ENCODE peak calls at places on chromosomes 1 and 21, in six cellular contexts. T is tibial nerve, B is BE2C, Y is mammary epithelial cell, J is transverse colon, H is breast epithelium. W is an unnamed sample.

GRCh38 chr1:154819628-154820590 is 50.2 kb downstream of the KCNN3 start:
- DNase-seq in T (no peak), B (peak; percentile 59), Y (no peak), J (no peak), H (no peak), W (no peak)

GRCh38 chr1:230303822-230304221 is 122.3 kb downstream of the PGBD5 start:
- DNase-seq in T (no peak), B (no peak), Y (no peak), J (no peak), H (no peak), W (no peak)

GRCh38 chr1:9444532-9444931 is 94.7 kb upstream of the SLC25A33 start:
- DNase-seq in T (no peak), B (no peak), Y (peak; percentile 20), J (no peak), H (no peak), W (no peak)

GRCh38 chr1:41493626-41494350 is 9.3 kb upstream of the EDN2 start:
- DNase-seq in T (no peak), B (no peak), Y (no peak), J (no peak), H (no peak), W (no peak)

GRCh38 chr21:33229776-33230517 is at the start of gene IFNAR2:
- DNase-seq in T (peak; percentile 48), B (peak; percentile 81), Y (peak; percentile 57), J (peak; percentile 81), H (peak; percentile 29), W (peak; percentile 80)

GRCh38 chr1:86552376-86552775 is 5.5 kb downstream of the CLCA4 start:
- DNase-seq in T (no peak), B (no peak), Y (no peak), J (no peak), H (no peak), W (no peak)

GRCh38 chr1:196412326-196412725 is 195.9 kb downstream of the KCNT2 start:
- DNase-seq in T (no peak), B (no peak), Y (no peak), J (no peak), H (no peak), W (no peak)

GRCh38 chr1:24986372-24986979 is 56.4 kb upstream of the RUNX3 start:
- DNase-seq in T (no peak), B (no peak), Y (no peak), J (no peak), H (no peak), W (no peak)

GRCh38 chr1:78553859-78554258 is 63.1 kb downstream of the PTGFR start:
- DNase-seq in T (no peak), B (peak; percentile 3), Y (no peak), J (no peak), H (no peak), W (no peak)

GRCh38 chr21:33993286-33994231 is 78.0 kb upstream of the ATP5PO start:
- DNase-seq in T (no peak), B (no peak), Y (no peak), J (no peak), H (no peak), W (peak; percentile 36)

GRCh38 chr1:182446033-182446669 is 3.8 kb upstream of the RGSL1 start:
- DNase-seq in T (no peak), B (peak; percentile 33), Y (peak; percentile 31), J (peak; percentile 16), H (no peak), W (no peak)

GRCh38 chr1:230919201-230919600 is 50.9 kb upstream of the C1orf198 start:
- DNase-seq in T (no peak), B (no peak), Y (no peak), J (peak; percentile 27), H (no peak), W (no peak)

GRCh38 chr1:164958995-164959788 is 397.3 kb downstream of the LMX1A start:
- DNase-seq in T (no peak), B (no peak), Y (no peak), J (no peak), H (no peak), W (no peak)

GRCh38 chr21:26366781-26367180 is 196.2 kb upstream of the APP start:
- DNase-seq in T (no peak), B (no peak), Y (peak; percentile 51), J (no peak), H (no peak), W (no peak)

GRCh38 chr21:34077888-34078287 is 4.5 kb downstream of the MRPS6 start:
- DNase-seq in T (no peak), B (no peak), Y (no peak), J (no peak), H (no peak), W (no peak)

GRCh38 chr1:153355445-153356071 is 2.1 kb upstream of the S100A9 start:
- DNase-seq in T (no peak), B (peak; percentile 82), Y (peak; percentile 71), J (peak; percentile 59), H (peak; percentile 65), W (peak; percentile 60)

GRCh38 chr1:50266509-50266908 is 156.7 kb downstream of the DMRTA2 start:
- DNase-seq in T (no peak), B (no peak), Y (no peak), J (no peak), H (no peak), W (no peak)

GRCh38 chr21:42687796-42688195 is 34.4 kb downstream of the PDE9A start:
- DNase-seq in T (no peak), B (no peak), Y (no peak), J (no peak), H (no peak), W (no peak)

GRCh38 chr1:96722161-96722908 is 751 bp downstream of the PTBP2 start:
- DNase-seq in T (peak; percentile 38), B (peak; percentile 73), Y (peak; percentile 55), J (peak; percentile 62), H (peak; percentile 50), W (peak; percentile 65)

GRCh38 chr1:85135456-85135798 is 65.4 kb downstream of the SYDE2 start:
- DNase-seq in T (no peak), B (no peak), Y (peak; percentile 47), J (no peak), H (no peak), W (no peak)

GRCh38 chr1:209583408-209583807 is at the start of gene CAMK1G:
- DNase-seq in T (no peak), B (no peak), Y (no peak), J (no peak), H (no peak), W (peak; percentile 32)

GRCh38 chr21:43274022-43274945 is 105.5 kb downstream of the CRYAA start:
- DNase-seq in T (no peak), B (peak; percentile 15), Y (no peak), J (no peak), H (no peak), W (no peak)

GRCh38 chr1:205780335-205780734 is 5.1 kb upstream of the RAB29 start:
- DNase-seq in T (no peak), B (no peak), Y (no peak), J (no peak), H (no peak), W (no peak)

GRCh38 chr1:71135571-71135970 is 54.7 kb upstream of the ZRANB2 start:
- DNase-seq in T (no peak), B (no peak), Y (no peak), J (no peak), H (no peak), W (no peak)

DNA sequence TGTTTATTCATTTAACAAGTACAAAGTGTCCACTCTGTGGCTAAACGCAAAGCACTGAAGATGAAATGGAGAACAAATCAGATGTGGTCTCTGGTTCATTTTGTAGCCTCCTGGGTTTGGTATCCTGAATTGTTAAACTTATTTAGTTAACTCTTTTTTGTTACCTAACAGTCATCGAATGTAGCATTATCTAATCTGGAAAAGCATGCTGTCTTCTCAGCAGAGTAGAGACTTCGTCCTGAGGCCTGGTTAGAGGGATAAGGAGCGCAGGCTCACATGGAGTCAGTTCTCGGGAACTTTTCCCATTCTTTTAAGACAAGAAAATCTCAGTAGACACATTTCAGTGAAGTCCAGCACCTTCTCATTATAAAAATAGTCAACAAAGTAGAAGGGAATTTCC is 33.1 kb upstream of the SH3D21 start:
- DNase-seq in T (no peak), B (no peak), Y (no peak), J (no peak), H (no peak), W (no peak)
- H3K4me1 ChIP-seq in T (peaks cover 8% of the 10 kb centered on the region), B (no peaks in the 10 kb centered on the region), Y (peaks cover 4% of the 10 kb centered on the region), J (peaks cover 23% of the 10 kb centered on the region), H (no peaks in the 10 kb centered on the region), W (peaks cover 18% of the 10 kb centered on the region)

GRCh38 chr1:247295746-247296145 is 35.9 kb downstream of the ZNF496 start:
- DNase-seq in T (no peak), B (no peak), Y (no peak), J (no peak), H (no peak), W (no peak)
- H3K4me1 ChIP-seq in T (no peaks in the 10 kb centered on the region), B (no peaks in the 10 kb centered on the region), Y (no peaks in the 10 kb centered on the region), J (peaks cover 23% of the 10 kb centered on the region), H (no peaks in the 10 kb centered on the region), W (no peaks in the 10 kb centered on the region)

GRCh38 chr1:63874278-63874880 is 100.6 kb downstream of the ROR1 start:
- DNase-seq in T (no peak), B (no peak), Y (no peak), J (no peak), H (no peak), W (no peak)

GRCh38 chr1:63877816-63878215 is 104.0 kb downstream of the ROR1 start:
- DNase-seq in T (no peak), B (no peak), Y (peak; percentile 94), J (no peak), H (peak; percentile 26), W (no peak)

GRCh38 chr1:63877021-63877767 is 103.4 kb downstream of the ROR1 start:
- DNase-seq in T (no peak), B (no peak), Y (no peak), J (no peak), H (no peak), W (no peak)

GRCh38 chr1:63882048-63882704 is 108.4 kb downstream of the ROR1 start:
- DNase-seq in T (no peak), B (no peak), Y (no peak), J (no peak), H (no peak), W (no peak)

GRCh38 chr1:63878914-63879313 is 105.1 kb downstream of the ROR1 start:
- DNase-seq in T (no peak), B (no peak), Y (no peak), J (no peak), H (no peak), W (no peak)
- H3K4me1 ChIP-seq in T (peaks cover 46% of the 10 kb centered on the region), B (no peaks in the 10 kb centered on the region), Y (peaks cover 55% of the 10 kb centered on the region), J (peaks cover 13% of the 10 kb centered on the region), H (no peaks in the 10 kb centered on the region), W (no peaks in the 10 kb centered on the region)

GRCh38 chr1:32681999-32682398 is 20.6 kb downstream of the SYNC start:
- DNase-seq in T (no peak), B (no peak), Y (no peak), J (no peak), H (no peak), W (no peak)

GRCh38 chr1:32680642-32681041 is 21.9 kb downstream of the SYNC start:
- DNase-seq in T (no peak), B (no peak), Y (no peak), J (no peak), H (no peak), W (no peak)

GRCh38 chr1:32681501-32681900 is 21.1 kb downstream of the SYNC start:
- DNase-seq in T (no peak), B (no peak), Y (no peak), J (no peak), H (no peak), W (peak; percentile 28)

DNA sequence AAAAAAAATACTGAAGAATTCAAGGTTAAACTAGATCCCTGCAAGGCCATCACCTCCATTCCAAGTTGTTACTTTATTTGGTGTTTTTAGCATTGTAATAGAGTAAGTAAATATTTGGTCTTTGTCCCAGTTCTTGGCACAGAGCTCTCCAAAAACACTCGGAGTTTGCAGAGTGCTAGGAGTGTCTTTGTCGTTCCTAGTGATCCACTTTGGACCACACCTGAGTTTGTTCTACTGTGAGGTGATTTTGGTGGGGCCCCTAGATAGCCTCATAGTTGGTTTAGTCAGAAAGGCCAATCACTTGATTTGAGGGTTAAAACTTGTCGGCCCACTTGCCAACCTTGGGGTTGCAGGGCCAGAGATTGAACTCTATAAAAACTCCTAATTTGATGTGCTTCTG is 25.6 kb downstream of the SYNC start:
- DNase-seq in T (no peak), B (no peak), Y (no peak), J (no peak), H (no peak), W (no peak)
- H3K4me1 ChIP-seq in T (peaks cover 11% of the 10 kb centered on the region), B (no peaks in the 10 kb centered on the region), Y (no peaks in the 10 kb centered on the region), J (peaks cover 17% of the 10 kb centered on the region), H (no peaks in the 10 kb centered on the region), W (peaks cover 19% of the 10 kb centered on the region)

W was measured in testis.